ENCODE peak calls at places on chromosome 22, in ten cellular contexts. K is spleen, U is DND-41, E is GM23338, L is tibial nerve, B is right lobe of liver, Q is H1, V is cardiac muscle cell, Y is body of pancreas, N is AG04450. P is an unnamed sample.
A peak's percentile ranks its signal among the peaks of the same experiment; 100 is the strongest.

GRCh38 chr22:28442951-28443876 is 236.4 kb downstream of the TTC28 start:
- DNase-seq in E (peak; percentile 86), L (peak; percentile 50), K (peak; percentile 78), Y (peak; percentile 79), Q (peak; percentile 54), B (peak; percentile 78), U (peak; percentile 80), V (peak; percentile 87), N (no peak), P (peak; percentile 14)

GRCh38 chr22:28395920-28396447 is 283.7 kb downstream of the TTC28 start:
- DNase-seq in V (peak; percentile 46), B (no peak), Y (no peak), L (no peak), E (no peak), N (no peak), Q (no peak), U (no peak), K (no peak), P (no peak)

GRCh38 chr22:29195118-29195963 is 10.4 kb upstream of the EMID1 start:
- DNase-seq in V (peak; percentile 37), N (no peak), E (no peak), B (no peak), K (no peak), U (peak; percentile 28), L (no peak), Y (no peak), Q (no peak), P (no peak)

GRCh38 chr22:27278986-27279385 is 522.6 kb downstream of the MN1 start:
- DNase-seq in N (no peak), Y (no peak), K (no peak), L (no peak), E (no peak), B (no peak), Q (no peak), U (no peak), V (no peak), P (no peak)

GRCh38 chr22:39283312-39284141 is 35.9 kb downstream of the RPL3 start:
- DNase-seq in U (no peak), B (peak; percentile 68), V (peak; percentile 69), K (peak; percentile 88), N (no peak), Y (no peak), L (no peak), Q (no peak), E (no peak), P (no peak)

GRCh38 chr22:44862281-44862680 is 109.9 kb downstream of the ARHGAP8 start:
- DNase-seq in Y (no peak), L (no peak), B (no peak), V (no peak), E (no peak), N (no peak), Q (no peak), U (no peak), K (no peak), P (no peak)

GRCh38 chr22:20566420-20567260 is 59.2 kb downstream of the MED15 start:
- DNase-seq in V (peak; percentile 75), N (no peak), B (no peak), Q (no peak), Y (peak; percentile 55), E (no peak), U (peak; percentile 40), L (no peak), K (peak; percentile 79), P (no peak)

GRCh38 chr22:39239561-39240423 is 5.0 kb downstream of the PDGFB start:
- DNase-seq in B (peak; percentile 85), E (no peak), U (no peak), N (no peak), Q (no peak), Y (peak; percentile 98), V (no peak), K (no peak), L (no peak), P (no peak)

GRCh38 chr22:26553056-26553752 is 36.7 kb downstream of the TPST2 start:
- DNase-seq in U (no peak), Y (peak; percentile 84), Q (no peak), N (peak; percentile 77), K (no peak), V (peak; percentile 75), L (no peak), B (no peak), E (no peak), P (peak; percentile 57)

GRCh38 chr22:39723899-39724351 is 153.4 kb downstream of the CACNA1I start:
- DNase-seq in Q (no peak), N (no peak), K (no peak), U (no peak), E (no peak), L (no peak), V (peak; percentile 85), Y (no peak), B (peak; percentile 43), P (no peak)

GRCh38 chr22:36068776-36069344 is 40.2 kb upstream of the RBFOX2 start:
- DNase-seq in Q (no peak), U (no peak), Y (no peak), B (no peak), V (no peak), K (no peak), L (no peak), N (no peak), E (no peak), P (no peak)

GRCh38 chr22:38074181-38075104 is 9.5 kb downstream of the SLC16A8 start:
- DNase-seq in Q (peak; percentile 87), B (no peak), E (peak; percentile 89), V (peak; percentile 60), U (no peak), K (no peak), N (peak; percentile 10), L (no peak), Y (no peak), P (no peak)
- TF ChIP-seq CTCF in Q (peak; percentile 81), B (peak; percentile 10), E (peak; percentile 92), V (peak; percentile 67), U (no peak), K (no peak), N (peak; percentile 61), L (peak; percentile 23), Y (no peak), P (peak; percentile 57)

DNA sequence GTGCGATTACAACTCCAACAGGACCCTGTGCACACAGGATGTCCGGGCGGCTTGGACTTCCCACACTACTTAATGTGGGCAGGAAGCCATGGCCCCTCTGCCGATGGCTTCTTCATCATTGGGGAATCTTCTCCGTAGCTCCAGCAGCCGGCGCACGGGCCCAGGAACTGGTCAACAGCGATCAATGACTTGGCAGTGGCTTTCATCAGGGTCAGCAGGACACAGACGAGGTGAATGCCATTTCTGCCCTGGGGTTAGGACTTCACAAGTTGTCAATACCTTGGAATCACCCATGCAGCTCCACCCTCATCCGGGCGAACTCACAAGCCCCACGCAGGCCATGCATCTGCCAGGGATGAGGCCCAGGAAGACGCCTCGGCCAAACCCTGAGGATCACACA is 645.7 kb downstream of the BRD1 start:
- DNase-seq in V (no peak), B (peak; percentile 76), N (no peak), Q (no peak), K (peak; percentile 62), U (no peak), L (no peak), E (no peak), Y (no peak), P (no peak)
- H3K27me3 ChIP-seq in V (no peaks in the 10 kb centered on the region), B (no peaks in the 10 kb centered on the region), N (no peaks in the 10 kb centered on the region), Q (no peaks in the 10 kb centered on the region), K (no peaks in the 10 kb centered on the region), U (no peaks in the 10 kb centered on the region), L (no peaks in the 10 kb centered on the region), E (no peaks in the 10 kb centered on the region), Y (no peaks in the 10 kb centered on the region), P (no peaks in the 10 kb centered on the region)

GRCh38 chr22:46099740-46100139 is 50.6 kb upstream of the PPARA start:
- DNase-seq in Q (no peak), Y (no peak), N (no peak), K (no peak), L (no peak), V (no peak), E (no peak), B (no peak), U (no peak), P (no peak)
- TF ChIP-seq CTCF in Q (no peak), Y (no peak), N (no peak), K (no peak), L (no peak), V (no peak), E (no peak), B (no peak), U (no peak), P (no peak)

GRCh38 chr22:17479129-17479528 is 84.2 kb upstream of the SLC25A18 start:
- DNase-seq in K (no peak), L (no peak), Q (no peak), V (no peak), U (no peak), E (no peak), B (no peak), Y (no peak), N (no peak), P (no peak)
- H3K27me3 ChIP-seq in K (no peaks in the 10 kb centered on the region), L (no peaks in the 10 kb centered on the region), Q (no peaks in the 10 kb centered on the region), V (no peaks in the 10 kb centered on the region), U (peaks cover 3% of the 10 kb centered on the region), E (no peaks in the 10 kb centered on the region), B (no peaks in the 10 kb centered on the region), Y (no peaks in the 10 kb centered on the region), N (no peaks in the 10 kb centered on the region), P (no peaks in the 10 kb centered on the region)

GRCh38 chr22:37100589-37101127 is 8.9 kb downstream of the TMPRSS6 start:
- DNase-seq in Y (no peak), B (no peak), V (no peak), L (no peak), E (no peak), K (no peak), Q (no peak), U (no peak), N (no peak), P (no peak)

GRCh38 chr22:37101311-37102063 is 8.0 kb downstream of the TMPRSS6 start:
- DNase-seq in N (no peak), V (no peak), E (no peak), Q (no peak), L (no peak), B (no peak), U (no peak), K (no peak), Y (no peak), P (no peak)

GRCh38 chr22:37103151-37103550 is 6.4 kb downstream of the TMPRSS6 start:
- DNase-seq in Q (no peak), B (no peak), V (no peak), Y (no peak), E (no peak), N (no peak), U (no peak), L (no peak), K (no peak), P (no peak)

GRCh38 chr22:37095113-37095512 is 14.4 kb downstream of the TMPRSS6 start:
- DNase-seq in Y (no peak), L (no peak), E (no peak), Q (no peak), N (no peak), K (no peak), U (no peak), B (no peak), V (no peak), P (no peak)

GRCh38 chr22:37098976-37099577 is 10.4 kb downstream of the TMPRSS6 start:
- DNase-seq in V (no peak), N (no peak), K (no peak), Q (peak; percentile 59), U (no peak), Y (no peak), E (peak; percentile 62), L (no peak), B (no peak), P (no peak)
- TF ChIP-seq CTCF in V (peak; percentile 28), N (peak; percentile 22), K (no peak), Q (peak; percentile 53), U (peak; percentile 33), Y (no peak), E (peak; percentile 61), L (no peak), B (no peak), P (no peak)

GRCh38 chr22:50308986-50309600 is 1.6 kb upstream of the PLXNB2 start:
- DNase-seq in N (no peak), Q (no peak), U (no peak), L (no peak), B (no peak), K (no peak), Y (no peak), V (no peak), E (no peak), P (no peak)
- H3K27me3 ChIP-seq in N (peaks cover 2% of the 10 kb centered on the region), Q (no peaks in the 10 kb centered on the region), U (peaks cover 21% of the 10 kb centered on the region), L (no peaks in the 10 kb centered on the region), B (no peaks in the 10 kb centered on the region), K (peaks cover 27% of the 10 kb centered on the region), Y (no peaks in the 10 kb centered on the region), V (no peaks in the 10 kb centered on the region), E (peaks cover 11% of the 10 kb centered on the region), P (no peaks in the 10 kb centered on the region)

P was measured in kidney epithelial cell.